ENCODE peak calls at places on chromosomes 4 and X, in five cellular contexts. D, U, E, L and Y are unnamed samples.
A peak's percentile ranks its signal among the peaks of the same experiment; 100 is the strongest.

GRCh38 chr4:110508827-110509446 is 33.0 kb downstream of the ENPEP start:
- DNase-seq in L (no peak), D (peak; percentile 56), E (no peak), U (peak; percentile 61), Y (no peak)

GRCh38 chr4:113534698-113535097 is 226.8 kb downstream of the CAMK2D start:
- DNase-seq in U (no peak), L (no peak), D (no peak), E (no peak), Y (no peak)

GRCh38 chr4:25862411-25863346 is at the start of gene SEL1L3:
- DNase-seq in U (peak; percentile 82), E (no peak), L (peak; percentile 80), D (peak; percentile 75), Y (peak; percentile 86)

GRCh38 chr4:168511780-168512467 is 15.1 kb downstream of the PALLD start:
- DNase-seq in E (no peak), D (no peak), U (no peak), L (no peak), Y (no peak)

GRCh38 chrX:49198540-49199314 is 1.3 kb downstream of the SYP start:
- DNase-seq in E (no peak), D (no peak), U (no peak), L (no peak), Y (no peak)

GRCh38 chr4:9800878-9801277 is 19.4 kb downstream of the DRD5 start:
- DNase-seq in L (no peak), U (no peak), E (no peak), D (no peak), Y (no peak)

GRCh38 chrX:13836575-13836974 is 19.7 kb upstream of the GPM6B start:
- DNase-seq in D (no peak), E (no peak), L (no peak), U (no peak), Y (no peak)

GRCh38 chr4:120207021-120207420 is 140.4 kb upstream of the MAD2L1 start:
- DNase-seq in U (no peak), D (no peak), E (no peak), L (no peak), Y (no peak)

GRCh38 chrX:45400380-45400779 is 199.7 kb upstream of the DIPK2B start:
- DNase-seq in L (no peak), U (no peak), E (no peak), D (no peak), Y (no peak)

GRCh38 chrX:69618803-69619202 is 2.9 kb downstream of the EDA start:
- DNase-seq in E (no peak), L (peak; percentile 11), D (peak; percentile 14), U (peak; percentile 35), Y (no peak)

GRCh38 chr4:164856396-164856795 is 20.6 kb upstream of the APELA start:
- DNase-seq in U (no peak), L (no peak), D (no peak), E (no peak), Y (no peak)

GRCh38 chr4:121728066-121728465 is 31.3 kb upstream of the ANXA5 start:
- DNase-seq in U (no peak), E (no peak), D (no peak), L (no peak), Y (no peak)

GRCh38 chrX:30892591-30892990 is 3.5 kb upstream of the TAB3 start:
- DNase-seq in E (no peak), U (peak; percentile 24), D (no peak), L (no peak), Y (no peak)

GRCh38 chrX:37958493-37959211 is 47.7 kb upstream of the SYTL5 start:
- DNase-seq in E (no peak), U (peak; percentile 24), L (no peak), D (no peak), Y (no peak)

GRCh38 chrX:40168183-40169015 is 70.6 kb upstream of the BCOR start:
- DNase-seq in D (peak; percentile 20), L (no peak), U (no peak), E (no peak), Y (peak; percentile 72)

GRCh38 chrX:68935362-68935761 is 106.5 kb downstream of the EFNB1 start:
- DNase-seq in U (no peak), D (no peak), E (no peak), L (peak; percentile 3), Y (peak; percentile 13)

DNA sequence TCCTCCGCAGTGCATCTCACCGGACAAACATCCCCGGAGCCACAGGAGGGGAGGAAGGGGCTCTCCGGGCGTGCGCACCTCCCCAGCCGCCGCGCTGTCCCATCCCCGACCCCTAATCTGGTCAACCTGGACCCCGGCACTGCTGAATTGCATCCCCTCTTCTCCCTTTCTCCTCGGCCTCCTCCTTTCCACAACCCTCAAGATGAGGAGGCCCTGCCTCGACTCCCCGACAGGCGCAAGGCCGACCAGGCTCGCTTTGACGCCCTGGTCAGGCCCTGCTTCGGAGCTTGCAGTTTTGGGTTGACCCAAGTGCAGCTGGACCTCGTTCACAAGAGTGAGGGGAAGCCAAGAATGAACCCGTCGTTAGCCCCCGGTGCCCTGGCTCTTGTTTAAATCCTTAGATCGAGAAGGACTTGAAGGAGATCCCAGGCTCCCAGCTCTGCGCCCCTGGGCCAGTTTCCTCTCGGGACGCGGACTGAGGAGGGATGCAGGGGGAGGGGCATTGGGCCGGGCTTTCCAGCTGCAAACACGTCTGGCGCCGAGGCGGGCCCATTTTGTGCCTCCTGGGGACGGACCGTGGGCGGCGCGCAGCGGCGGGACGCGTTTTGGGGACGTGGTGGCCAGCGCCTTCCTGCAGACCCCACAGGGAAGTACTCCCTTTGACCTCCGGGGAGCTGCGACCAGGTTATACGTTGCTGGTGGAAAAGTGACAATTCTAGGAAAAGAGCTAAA is 2.5 kb downstream of the PDGFRA start:
- DNase-seq in E (no peak), D (peak; percentile 58), U (peak; percentile 68), L (no peak), Y (peak; percentile 76)
- H3K4me3 ChIP-seq in E (peak overlapping the region; percentile 91), D (peak overlapping the region; percentile 55), U (peak overlapping the region; percentile 94), L (peak overlapping the region; percentile 19), Y (peak overlapping the region; percentile 74)

DNA sequence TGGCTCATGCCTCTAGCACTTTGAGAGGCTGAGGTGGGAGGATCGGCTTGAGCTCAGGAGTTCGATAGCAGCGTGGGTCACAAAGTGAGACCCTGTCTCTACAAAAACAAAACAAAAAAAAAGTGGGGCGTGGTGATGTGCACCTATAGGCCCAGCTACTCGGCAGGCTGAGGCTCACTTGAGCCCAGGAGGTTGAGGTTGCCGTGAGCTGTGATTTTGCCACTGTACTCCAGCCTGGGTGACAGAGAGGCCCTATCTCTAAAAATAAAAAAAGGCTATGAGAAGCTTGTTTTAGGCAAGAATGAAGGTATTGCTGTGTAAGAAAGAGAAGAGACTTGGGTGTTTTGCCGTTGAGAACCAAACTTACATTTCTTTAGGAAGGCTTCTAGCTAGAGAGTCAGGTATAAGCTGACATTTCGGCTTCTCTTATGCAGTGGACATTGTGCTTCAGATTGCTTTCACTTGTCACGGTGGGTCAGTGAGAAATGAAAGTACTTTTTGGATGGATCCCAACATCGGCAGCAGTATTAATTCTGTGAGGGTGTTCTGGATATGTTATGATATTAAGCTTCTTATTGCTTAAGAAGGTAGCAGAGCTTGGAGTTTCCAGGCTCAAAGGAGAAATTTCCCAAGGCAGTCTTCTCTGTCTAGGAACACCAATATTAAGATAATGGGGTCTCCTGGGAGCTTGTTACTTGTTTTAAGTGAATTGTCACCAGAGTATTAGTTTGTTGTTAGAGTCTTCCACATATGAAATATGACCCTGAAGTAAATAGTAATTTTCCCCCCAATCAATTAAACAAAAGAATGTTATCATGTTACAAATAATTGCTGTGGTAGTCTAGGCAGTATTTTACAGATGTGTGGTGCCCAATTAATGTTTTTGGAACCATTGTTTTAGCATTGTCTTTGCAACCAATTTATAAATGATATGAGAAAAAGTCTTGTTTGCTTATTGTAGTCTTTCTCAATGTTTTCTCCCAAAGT is 17.6 kb downstream of the TMEM131L start:
- DNase-seq in D (no peak), E (no peak), L (no peak), U (no peak), Y (no peak)
- H3K4me1 ChIP-seq in D (peaks cover 23% of the 10 kb centered on the region), E (peaks cover 56% of the 10 kb centered on the region), L (peaks cover 5% of the 10 kb centered on the region), U (peaks cover 17% of the 10 kb centered on the region), Y (peaks cover 14% of the 10 kb centered on the region)

GRCh38 chr4:20266215-20267082 is 14.7 kb downstream of the SLIT2 start:
- DNase-seq in L (no peak), D (no peak), E (no peak), U (no peak), Y (no peak)

GRCh38 chr4:20264688-20265087 is 13.0 kb downstream of the SLIT2 start:
- DNase-seq in E (no peak), U (no peak), L (no peak), D (no peak), Y (no peak)

GRCh38 chr4:20262221-20262620 is 10.5 kb downstream of the SLIT2 start:
- DNase-seq in E (no peak), D (no peak), U (no peak), L (no peak), Y (no peak)

GRCh38 chr4:20268028-20268427 is 16.3 kb downstream of the SLIT2 start:
- DNase-seq in E (no peak), U (no peak), D (no peak), L (no peak), Y (no peak)

DNA sequence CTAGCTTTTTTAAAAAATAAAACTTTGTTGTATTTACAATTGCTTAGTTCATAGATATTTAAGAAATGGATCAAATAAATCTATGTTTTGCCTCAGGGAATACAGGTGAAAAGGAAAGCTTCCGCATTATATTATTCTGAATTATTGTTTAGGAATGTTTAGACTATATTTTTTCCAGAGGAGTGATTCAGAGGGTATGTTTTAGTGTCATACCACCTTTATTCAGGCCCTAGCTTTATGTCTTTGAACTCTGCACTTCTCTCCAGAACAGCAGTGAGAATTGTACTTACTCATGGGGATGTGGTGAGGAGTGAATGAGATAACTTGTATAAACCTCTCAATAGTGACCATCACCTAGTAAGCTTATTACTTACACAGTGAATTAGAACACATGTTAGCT is 14.0 kb downstream of the SLIT2 start:
- DNase-seq in L (no peak), D (no peak), E (no peak), U (no peak), Y (no peak)
- H3K9me3 ChIP-seq in L (no peaks in the 10 kb centered on the region), D (no peaks in the 10 kb centered on the region), E (no peaks in the 10 kb centered on the region), U (no peaks in the 10 kb centered on the region), Y (no peaks in the 10 kb centered on the region)

GRCh38 chr4:38128478-38129451 is 168.6 kb downstream of the PTTG2 start:
- DNase-seq in U (no peak), E (peak; percentile 11), D (peak; percentile 18), L (peak; percentile 60), Y (peak; percentile 78)

GRCh38 chr4:38132140-38132673 is 172.0 kb downstream of the PTTG2 start:
- DNase-seq in E (peak; percentile 57), D (peak; percentile 78), U (peak; percentile 83), L (peak; percentile 59), Y (peak; percentile 55)

GRCh38 chr4:38131371-38132139 is 171.4 kb downstream of the PTTG2 start:
- DNase-seq in U (peak; percentile 57), E (no peak), D (peak; percentile 80), L (peak; percentile 23), Y (peak; percentile 88)

GRCh38 chr4:38130884-38131283 is 170.7 kb downstream of the PTTG2 start:
- DNase-seq in U (no peak), E (no peak), L (no peak), D (no peak), Y (no peak)

GRCh38 chr4:38129452-38129830 is 169.2 kb downstream of the PTTG2 start:
- DNase-seq in D (no peak), E (no peak), L (no peak), U (no peak), Y (no peak)
- H3K4me3 ChIP-seq in D (no peak overlapping the region), E (no peak overlapping the region), L (no peak overlapping the region), U (no peak overlapping the region), Y (no peak overlapping the region)